ENCODE peak calls at places on chromosomes 16 and 17, in four cellular contexts. One of them, this sample, is unnamed.

GRCh38 chr17:63573634-63574033 is 23.4 kb downstream of the DCAF7 start:
- DNase-seq in A549: peak
- DNase-seq in adrenal gland: no peak
- DNase-seq in spleen: no peak
- DNase-seq in this sample: no peak

GRCh38 chr16:4693956-4694663 is 748 bp downstream of the NUDT16L1 start:
- DNase-seq in adrenal gland: peak
- DNase-seq in A549: peak
- DNase-seq in spleen: peak
- DNase-seq in this sample: peak

GRCh38 chr16:23081675-23082119 is 67.6 kb downstream of the USP31 start:
- DNase-seq in A549: peak
- DNase-seq in adrenal gland: no peak
- DNase-seq in spleen: no peak
- DNase-seq in this sample: no peak

GRCh38 chr16:7456221-7456620 is 123.6 kb downstream of the RBFOX1 start:
- DNase-seq in adrenal gland: no peak
- DNase-seq in A549: no peak
- DNase-seq in spleen: no peak
- DNase-seq in this sample: no peak

GRCh38 chr17:50279181-50279526 is 4.9 kb downstream of the TMEM92 start:
- DNase-seq in A549: no peak
- DNase-seq in adrenal gland: peak
- DNase-seq in spleen: no peak
- DNase-seq in this sample: no peak

GRCh38 chr17:73420897-73421296 is 109.1 kb upstream of the CDC42EP4 start:
- DNase-seq in A549: peak
- DNase-seq in adrenal gland: no peak
- DNase-seq in spleen: peak
- DNase-seq in this sample: peak

GRCh38 chr17:38982858-38983746 is 15.9 kb upstream of the FBXO47 start:
- DNase-seq in spleen: no peak
- DNase-seq in A549: peak
- DNase-seq in adrenal gland: peak
- DNase-seq in this sample: peak

GRCh38 chr16:88686439-88687253 is at the start of gene SNAI3:
- DNase-seq in spleen: peak
- DNase-seq in adrenal gland: peak
- DNase-seq in A549: peak
- DNase-seq in this sample: peak

GRCh38 chr17:51475650-51476221 is 215.4 kb downstream of the UTP18 start:
- DNase-seq in A549: no peak
- DNase-seq in adrenal gland: no peak
- DNase-seq in spleen: no peak
- DNase-seq in this sample: no peak

GRCh38 chr17:7260151-7260550 is 2.1 kb downstream of the CLDN7 start:
- DNase-seq in adrenal gland: no peak
- DNase-seq in spleen: no peak
- DNase-seq in A549: no peak
- DNase-seq in this sample: no peak

GRCh38 chr17:7258731-7259554 is 3.3 kb downstream of the CLDN7 start:
- DNase-seq in spleen: no peak
- DNase-seq in A549: no peak
- DNase-seq in adrenal gland: no peak
- DNase-seq in this sample: no peak

GRCh38 chr17:7254511-7254910 is 2.5 kb downstream of the ELP5 start:
- DNase-seq in A549: no peak
- DNase-seq in adrenal gland: no peak
- DNase-seq in spleen: no peak
- DNase-seq in this sample: no peak

GRCh38 chr17:7259555-7259889 is 2.8 kb downstream of the CLDN7 start:
- DNase-seq in adrenal gland: no peak
- DNase-seq in spleen: no peak
- DNase-seq in A549: no peak
- DNase-seq in this sample: no peak

GRCh38 chr17:7256766-7257456 is 4.9 kb downstream of the ELP5 start:
- DNase-seq in adrenal gland: no peak
- DNase-seq in A549: no peak
- DNase-seq in spleen: no peak
- DNase-seq in this sample: no peak
- TF ChIP-seq POLR2A in adrenal gland: no peak
- TF ChIP-seq POLR2A in A549: no peak
- TF ChIP-seq POLR2A in spleen: no peak
- TF ChIP-seq POLR2A in this sample: no peak

GRCh38 chr16:46883690-46884512 is at the start of gene GPT2:
- DNase-seq in A549: peak
- DNase-seq in adrenal gland: peak
- DNase-seq in spleen: peak
- DNase-seq in this sample: peak
- TF ChIP-seq POLR2A in A549: peak
- TF ChIP-seq POLR2A in adrenal gland: peak
- TF ChIP-seq POLR2A in spleen: no peak
- TF ChIP-seq POLR2A in this sample: peak

DNA sequence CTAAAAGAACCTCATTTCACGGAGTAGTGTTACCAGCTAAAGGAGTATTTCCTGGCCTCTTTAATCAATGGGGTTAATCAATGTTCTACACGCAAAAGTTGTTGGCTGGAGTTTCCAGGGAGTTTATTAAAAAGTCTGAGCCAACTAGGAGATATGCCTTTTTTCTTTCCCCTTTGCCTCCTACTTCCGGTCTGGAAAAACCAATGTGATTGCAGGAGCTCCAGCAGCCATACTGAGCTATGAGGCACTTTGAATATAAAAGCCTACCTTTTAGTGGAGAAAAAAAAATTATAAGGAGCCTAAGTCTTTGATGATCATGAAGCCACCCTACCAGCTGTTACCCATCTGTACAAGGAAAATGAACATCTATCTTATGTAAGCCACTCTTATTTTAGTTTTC is 17.9 kb upstream of the ERCC4 start:
- DNase-seq in A549: no peak
- DNase-seq in spleen: no peak
- DNase-seq in adrenal gland: no peak
- DNase-seq in this sample: no peak
- TF ChIP-seq POLR2A in A549: no peak
- TF ChIP-seq POLR2A in spleen: no peak
- TF ChIP-seq POLR2A in adrenal gland: no peak
- TF ChIP-seq POLR2A in this sample: no peak

DNA sequence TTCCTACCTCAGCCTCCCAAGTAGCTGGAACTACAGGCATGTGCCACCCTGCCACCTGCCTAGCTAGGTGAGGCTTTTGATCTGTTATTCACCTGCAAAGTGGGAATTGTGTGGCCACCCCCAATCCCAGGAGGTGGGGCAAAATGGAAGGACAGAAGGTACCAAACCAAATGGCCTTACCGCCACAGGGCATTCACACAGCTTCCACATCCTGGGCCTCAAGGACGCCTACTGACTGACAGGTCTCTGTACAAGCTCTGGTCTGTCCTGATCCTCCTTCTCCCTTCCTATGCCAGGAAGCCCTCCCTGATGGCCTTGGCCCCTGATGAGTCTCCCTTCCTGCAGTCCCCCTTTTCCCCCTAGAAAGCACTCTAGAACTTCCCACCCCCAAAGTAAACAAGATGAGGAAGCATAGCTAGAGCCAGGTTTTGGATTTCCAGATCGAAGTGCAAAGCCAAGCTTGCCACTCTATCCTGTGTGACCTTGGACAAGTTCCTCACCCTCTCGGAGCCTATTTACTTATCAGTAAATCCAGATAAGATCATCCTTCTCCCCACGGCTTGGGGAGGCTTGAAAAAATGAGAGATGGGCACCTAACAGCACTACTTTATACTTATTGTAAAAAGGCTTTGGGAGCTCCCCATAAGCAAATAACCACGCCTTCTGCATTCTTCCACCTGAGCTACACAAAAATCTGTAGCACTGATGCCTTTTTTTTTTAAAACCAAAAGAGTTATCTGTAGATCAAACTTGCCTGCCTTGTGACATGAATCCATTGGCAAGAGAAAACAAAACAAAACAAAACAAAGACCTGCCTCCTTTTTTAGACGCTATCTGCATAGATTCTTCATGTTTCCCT is 4.5 kb downstream of the PLLP start:
- DNase-seq in A549: no peak
- DNase-seq in spleen: no peak
- DNase-seq in adrenal gland: no peak
- DNase-seq in this sample: no peak
- TF ChIP-seq POLR2A in A549: no peak
- TF ChIP-seq POLR2A in spleen: no peak
- TF ChIP-seq POLR2A in adrenal gland: no peak
- TF ChIP-seq POLR2A in this sample: no peak

GRCh38 chr17:82884341-82884871 is 44.6 kb upstream of the ZNF750 start:
- DNase-seq in A549: no peak
- DNase-seq in spleen: no peak
- DNase-seq in adrenal gland: no peak
- DNase-seq in this sample: no peak

GRCh38 chr17:82883461-82884031 is 43.7 kb upstream of the ZNF750 start:
- DNase-seq in adrenal gland: no peak
- DNase-seq in A549: no peak
- DNase-seq in spleen: no peak
- DNase-seq in this sample: no peak

GRCh38 chr17:82881292-82881823 is 41.5 kb upstream of the ZNF750 start:
- DNase-seq in spleen: no peak
- DNase-seq in adrenal gland: no peak
- DNase-seq in A549: no peak
- DNase-seq in this sample: no peak

GRCh38 chr17:82881900-82882714 is 42.3 kb upstream of the ZNF750 start:
- DNase-seq in A549: no peak
- DNase-seq in adrenal gland: peak
- DNase-seq in spleen: peak
- DNase-seq in this sample: peak

GRCh38 chr17:82882715-82883446 is 43.1 kb upstream of the ZNF750 start:
- DNase-seq in A549: no peak
- DNase-seq in spleen: peak
- DNase-seq in adrenal gland: peak
- DNase-seq in this sample: no peak
- TF ChIP-seq POLR2A in A549: no peak
- TF ChIP-seq POLR2A in spleen: no peak
- TF ChIP-seq POLR2A in adrenal gland: no peak
- TF ChIP-seq POLR2A in this sample: no peak

GRCh38 chr16:71540-72341 is 690 bp downstream of the RHBDF1 start:
- DNase-seq in spleen: no peak
- DNase-seq in A549: peak
- DNase-seq in adrenal gland: peak
- DNase-seq in this sample: no peak
- TF ChIP-seq POLR2A in spleen: no peak
- TF ChIP-seq POLR2A in A549: no peak
- TF ChIP-seq POLR2A in adrenal gland: no peak
- TF ChIP-seq POLR2A in this sample: no peak

DNA sequence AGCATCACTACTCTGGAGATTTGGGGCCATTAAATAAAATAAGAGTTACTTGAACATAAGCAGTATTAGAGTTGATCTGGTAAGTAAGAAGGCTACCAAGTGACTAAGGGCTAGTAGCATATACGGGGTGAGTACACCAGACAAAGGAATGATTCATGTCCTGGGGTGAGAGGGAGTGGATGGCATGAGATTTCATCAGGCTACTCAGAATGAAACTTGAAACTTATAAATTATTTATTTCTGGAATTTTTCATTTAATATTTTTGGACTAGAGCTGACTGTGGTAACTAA is 2.3 kb downstream of the SLFN5 start:
- DNase-seq in adrenal gland: no peak
- DNase-seq in A549: peak
- DNase-seq in spleen: no peak
- DNase-seq in this sample: no peak
- TF ChIP-seq POLR2A in adrenal gland: no peak
- TF ChIP-seq POLR2A in A549: no peak
- TF ChIP-seq POLR2A in spleen: no peak
- TF ChIP-seq POLR2A in this sample: no peak

This sample was measured in erythroblast.